ENCODE peak calls at places on chromosome 16, in seven cellular contexts. One of them, this sample, is unnamed.
A peak's percentile ranks its signal among the peaks of the same experiment; 100 is the strongest.

GRCh38 chr16:4494746-4495490 is 18.7 kb downstream of the HMOX2 start:
- DNase-seq in fibroblast of villous mesenchyme: peak; percentile 66
- DNase-seq in coronary artery: no peak
- DNase-seq in transverse colon: no peak
- DNase-seq in cardiac muscle cell: no peak
- DNase-seq in uterus: no peak
- DNase-seq in left ventricle myocardium inferior: no peak
- DNase-seq in this sample: no peak

GRCh38 chr16:51822471-51822870 is 671.4 kb upstream of the SALL1 start:
- DNase-seq in uterus: no peak
- DNase-seq in transverse colon: no peak
- DNase-seq in coronary artery: no peak
- DNase-seq in fibroblast of villous mesenchyme: no peak
- DNase-seq in left ventricle myocardium inferior: no peak
- DNase-seq in cardiac muscle cell: no peak
- DNase-seq in this sample: no peak

GRCh38 chr16:2955779-2956565 is 8.1 kb upstream of the KREMEN2 start:
- DNase-seq in coronary artery: no peak
- DNase-seq in uterus: no peak
- DNase-seq in fibroblast of villous mesenchyme: no peak
- DNase-seq in transverse colon: no peak
- DNase-seq in cardiac muscle cell: no peak
- DNase-seq in left ventricle myocardium inferior: no peak
- DNase-seq in this sample: no peak

GRCh38 chr16:10828851-10829331 is 10.3 kb upstream of the TVP23A start:
- DNase-seq in cardiac muscle cell: no peak
- DNase-seq in coronary artery: peak; percentile 98
- DNase-seq in left ventricle myocardium inferior: peak; percentile 96
- DNase-seq in fibroblast of villous mesenchyme: peak; percentile 43
- DNase-seq in transverse colon: peak; percentile 86
- DNase-seq in uterus: peak; percentile 90
- DNase-seq in this sample: no peak

GRCh38 chr16:86357950-86358349 is 152.4 kb upstream of the FOXF1 start:
- DNase-seq in left ventricle myocardium inferior: no peak
- DNase-seq in uterus: no peak
- DNase-seq in coronary artery: no peak
- DNase-seq in transverse colon: no peak
- DNase-seq in cardiac muscle cell: no peak
- DNase-seq in fibroblast of villous mesenchyme: no peak
- DNase-seq in this sample: no peak

GRCh38 chr16:889586-889985 is 81.2 kb downstream of the LMF1 start:
- DNase-seq in uterus: no peak
- DNase-seq in cardiac muscle cell: no peak
- DNase-seq in left ventricle myocardium inferior: no peak
- DNase-seq in coronary artery: no peak
- DNase-seq in fibroblast of villous mesenchyme: no peak
- DNase-seq in transverse colon: no peak
- DNase-seq in this sample: no peak

GRCh38 chr16:78800535-78800934 is 701.1 kb downstream of the WWOX start:
- DNase-seq in transverse colon: no peak
- DNase-seq in uterus: no peak
- DNase-seq in left ventricle myocardium inferior: no peak
- DNase-seq in coronary artery: no peak
- DNase-seq in fibroblast of villous mesenchyme: no peak
- DNase-seq in cardiac muscle cell: peak; percentile 23
- DNase-seq in this sample: no peak

GRCh38 chr16:46830417-46830901 is 521 bp downstream of the C16orf87 start:
- DNase-seq in transverse colon: peak; percentile 48
- DNase-seq in left ventricle myocardium inferior: peak; percentile 52
- DNase-seq in fibroblast of villous mesenchyme: no peak
- DNase-seq in coronary artery: no peak
- DNase-seq in uterus: no peak
- DNase-seq in cardiac muscle cell: peak; percentile 62
- DNase-seq in this sample: peak; percentile 87

GRCh38 chr16:19095699-19096098 is 18.1 kb upstream of the ITPRIPL2 start:
- DNase-seq in uterus: no peak
- DNase-seq in cardiac muscle cell: no peak
- DNase-seq in left ventricle myocardium inferior: no peak
- DNase-seq in transverse colon: no peak
- DNase-seq in coronary artery: peak; percentile 16
- DNase-seq in fibroblast of villous mesenchyme: no peak
- DNase-seq in this sample: no peak

GRCh38 chr16:19094542-19095365 is 19.0 kb upstream of the ITPRIPL2 start:
- DNase-seq in left ventricle myocardium inferior: no peak
- DNase-seq in uterus: no peak
- DNase-seq in transverse colon: peak; percentile 50
- DNase-seq in cardiac muscle cell: no peak
- DNase-seq in coronary artery: peak; percentile 12
- DNase-seq in fibroblast of villous mesenchyme: peak; percentile 40
- DNase-seq in this sample: no peak

GRCh38 chr16:19090916-19091315 is 22.8 kb upstream of the ITPRIPL2 start:
- DNase-seq in uterus: no peak
- DNase-seq in transverse colon: no peak
- DNase-seq in left ventricle myocardium inferior: no peak
- DNase-seq in cardiac muscle cell: no peak
- DNase-seq in coronary artery: peak; percentile 29
- DNase-seq in fibroblast of villous mesenchyme: no peak
- DNase-seq in this sample: no peak

GRCh38 chr16:19092653-19093410 is 20.9 kb upstream of the ITPRIPL2 start:
- DNase-seq in coronary artery: no peak
- DNase-seq in cardiac muscle cell: no peak
- DNase-seq in fibroblast of villous mesenchyme: no peak
- DNase-seq in uterus: no peak
- DNase-seq in left ventricle myocardium inferior: no peak
- DNase-seq in transverse colon: no peak
- DNase-seq in this sample: no peak

GRCh38 chr16:19093631-19094541 is 19.9 kb upstream of the ITPRIPL2 start:
- DNase-seq in cardiac muscle cell: no peak
- DNase-seq in uterus: no peak
- DNase-seq in transverse colon: no peak
- DNase-seq in left ventricle myocardium inferior: no peak
- DNase-seq in fibroblast of villous mesenchyme: no peak
- DNase-seq in coronary artery: peak; percentile 22
- DNase-seq in this sample: no peak
- TF ChIP-seq CTCF in cardiac muscle cell: no peak
- TF ChIP-seq CTCF in uterus: no peak
- TF ChIP-seq CTCF in transverse colon: no peak
- TF ChIP-seq CTCF in left ventricle myocardium inferior: no peak
- TF ChIP-seq CTCF in fibroblast of villous mesenchyme: no peak
- TF ChIP-seq CTCF in coronary artery: no peak
- TF ChIP-seq CTCF in this sample: no peak

GRCh38 chr16:30401768-30402425 is 5.5 kb upstream of the ZNF771 start:
- DNase-seq in left ventricle myocardium inferior: no peak
- DNase-seq in cardiac muscle cell: no peak
- DNase-seq in coronary artery: no peak
- DNase-seq in transverse colon: no peak
- DNase-seq in fibroblast of villous mesenchyme: no peak
- DNase-seq in uterus: no peak
- DNase-seq in this sample: no peak

GRCh38 chr16:30407794-30408534 is 558 bp downstream of the ZNF771 start:
- DNase-seq in left ventricle myocardium inferior: no peak
- DNase-seq in transverse colon: no peak
- DNase-seq in fibroblast of villous mesenchyme: no peak
- DNase-seq in cardiac muscle cell: no peak
- DNase-seq in uterus: no peak
- DNase-seq in coronary artery: no peak
- DNase-seq in this sample: no peak

GRCh38 chr16:30409125-30410060 is 2.0 kb downstream of the ZNF771 start:
- DNase-seq in transverse colon: peak; percentile 95
- DNase-seq in left ventricle myocardium inferior: peak; percentile 90
- DNase-seq in coronary artery: peak; percentile 91
- DNase-seq in fibroblast of villous mesenchyme: peak; percentile 87
- DNase-seq in cardiac muscle cell: peak; percentile 93
- DNase-seq in uterus: peak; percentile 91
- DNase-seq in this sample: peak; percentile 97

DNA sequence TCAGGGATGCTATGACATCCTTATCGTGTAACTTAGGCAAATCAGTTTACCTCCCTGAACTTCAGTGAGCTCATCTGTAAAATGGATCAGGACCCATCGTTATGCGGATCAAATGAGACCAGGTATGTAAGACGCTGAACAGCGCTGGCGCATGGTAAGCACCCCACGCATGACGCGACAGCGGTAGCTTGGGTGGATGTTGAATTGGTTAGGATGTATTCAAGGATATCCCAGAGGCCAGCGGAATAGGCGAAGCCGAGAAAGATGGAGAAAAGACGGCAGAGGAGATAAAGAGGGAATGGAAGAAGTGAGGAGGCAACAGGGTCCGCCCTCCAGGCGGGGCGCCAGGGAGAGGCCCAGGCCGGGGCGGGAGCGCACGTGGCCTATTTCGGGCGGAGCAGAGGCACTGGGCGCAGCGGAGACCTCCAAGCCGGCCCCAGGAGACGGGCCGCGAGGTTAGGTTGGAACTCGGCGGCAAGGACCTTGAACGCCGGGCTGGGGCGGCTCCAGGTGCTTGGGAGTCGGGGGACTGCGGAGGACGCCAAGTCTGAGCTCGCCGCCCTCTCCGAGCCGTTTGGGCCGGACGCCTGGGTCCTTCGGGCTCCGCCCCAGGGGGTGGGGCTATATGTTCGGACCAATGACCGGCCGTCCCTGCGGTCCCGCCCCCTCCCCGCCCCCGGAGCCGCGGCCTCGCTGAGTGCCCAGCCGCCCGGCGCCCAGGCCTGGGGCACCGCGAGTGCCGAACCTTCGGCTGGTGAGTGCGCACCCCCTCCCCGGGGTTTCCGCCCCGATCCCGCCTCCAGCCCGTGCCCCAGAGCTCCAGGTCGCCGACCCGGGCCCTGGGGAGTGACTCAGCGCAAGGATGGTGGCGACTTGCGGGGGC is at the start of gene ZNF771:
- DNase-seq in cardiac muscle cell: peak; percentile 92
- DNase-seq in coronary artery: peak; percentile 93
- DNase-seq in fibroblast of villous mesenchyme: peak; percentile 84
- DNase-seq in left ventricle myocardium inferior: peak; percentile 96
- DNase-seq in transverse colon: peak; percentile 96
- DNase-seq in uterus: peak; percentile 94
- DNase-seq in this sample: peak; percentile 96
- TF ChIP-seq CTCF in cardiac muscle cell: no peak
- TF ChIP-seq CTCF in coronary artery: no peak
- TF ChIP-seq CTCF in fibroblast of villous mesenchyme: no peak
- TF ChIP-seq CTCF in left ventricle myocardium inferior: peak; percentile 12
- TF ChIP-seq CTCF in transverse colon: peak; percentile 31
- TF ChIP-seq CTCF in uterus: no peak
- TF ChIP-seq CTCF in this sample: peak; percentile 9

DNA sequence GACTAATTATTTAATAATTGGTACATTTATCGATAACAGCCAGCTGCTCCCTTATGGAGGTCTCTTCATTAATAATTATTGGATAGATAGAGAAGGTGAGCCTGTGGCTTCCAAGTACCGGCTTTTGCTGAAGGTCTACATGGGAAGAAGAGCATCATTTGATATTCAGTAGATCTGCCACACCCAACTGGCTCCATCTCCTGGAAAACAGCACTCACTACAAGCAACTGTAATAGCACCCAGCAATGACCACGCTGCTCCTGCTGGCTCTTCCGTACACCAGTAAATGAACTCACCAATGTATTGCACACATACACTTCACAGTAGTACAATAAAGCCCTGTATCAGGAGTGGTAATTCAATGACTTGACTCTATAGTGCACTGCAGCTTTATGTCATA is 19.5 kb downstream of the MARVELD3 start:
- DNase-seq in uterus: no peak
- DNase-seq in coronary artery: no peak
- DNase-seq in cardiac muscle cell: peak; percentile 17
- DNase-seq in left ventricle myocardium inferior: no peak
- DNase-seq in fibroblast of villous mesenchyme: peak; percentile 28
- DNase-seq in transverse colon: peak; percentile 28
- DNase-seq in this sample: no peak
- TF ChIP-seq CTCF in uterus: no peak
- TF ChIP-seq CTCF in coronary artery: no peak
- TF ChIP-seq CTCF in cardiac muscle cell: peak; percentile 70
- TF ChIP-seq CTCF in left ventricle myocardium inferior: peak; percentile 15
- TF ChIP-seq CTCF in fibroblast of villous mesenchyme: peak; percentile 54
- TF ChIP-seq CTCF in transverse colon: peak; percentile 49
- TF ChIP-seq CTCF in this sample: peak; percentile 53

DNA sequence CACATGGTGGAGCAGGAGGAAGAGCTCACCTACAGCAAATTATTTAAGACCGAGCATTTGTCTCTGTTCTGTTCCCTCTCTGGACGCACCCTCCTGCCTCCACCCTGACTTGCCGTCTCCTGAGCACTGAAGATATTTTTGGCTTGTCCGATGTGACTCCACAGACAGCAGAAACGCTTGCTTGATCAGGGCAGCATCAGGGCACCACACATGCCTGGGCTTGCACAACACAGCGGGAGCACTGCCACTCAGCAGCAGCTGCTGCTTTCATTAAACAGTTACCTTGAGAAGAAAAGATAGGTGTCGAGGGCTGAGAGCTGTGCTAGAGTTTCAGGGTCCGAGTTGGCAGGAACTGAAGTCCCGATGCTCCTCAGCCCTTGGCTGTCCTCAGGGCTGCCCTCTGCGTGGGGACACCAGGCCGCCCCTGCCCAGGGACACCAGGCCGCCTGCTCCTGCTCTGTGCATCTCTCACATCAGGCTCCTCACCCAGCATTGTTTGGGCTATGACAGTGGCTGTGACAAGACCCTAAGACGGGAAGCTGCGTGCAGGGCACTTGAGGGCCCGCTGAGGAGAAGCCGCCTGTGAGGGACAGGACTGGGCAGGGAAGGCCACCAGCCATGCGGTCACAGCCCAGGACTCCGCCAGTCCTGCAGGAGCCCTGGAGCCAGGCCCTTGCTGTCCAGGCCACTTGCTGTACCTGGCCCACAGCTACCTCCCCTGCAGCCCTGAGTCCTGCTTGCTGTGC is 21.3 kb upstream of the CDH15 start:
- DNase-seq in fibroblast of villous mesenchyme: no peak
- DNase-seq in left ventricle myocardium inferior: no peak
- DNase-seq in coronary artery: no peak
- DNase-seq in uterus: no peak
- DNase-seq in transverse colon: no peak
- DNase-seq in cardiac muscle cell: no peak
- DNase-seq in this sample: no peak
- TF ChIP-seq CTCF in fibroblast of villous mesenchyme: no peak
- TF ChIP-seq CTCF in left ventricle myocardium inferior: no peak
- TF ChIP-seq CTCF in coronary artery: no peak
- TF ChIP-seq CTCF in uterus: no peak
- TF ChIP-seq CTCF in transverse colon: no peak
- TF ChIP-seq CTCF in cardiac muscle cell: no peak
- TF ChIP-seq CTCF in this sample: no peak